ENCODE peak calls at places on chromosomes 13 and 19, in five cellular contexts. E is brain pericyte; N is right cardiac atrium; D is stimulated activated CD4-positive, alpha-beta T cell treated with anti-CD3 and anti-CD28 coated beads, Interleukin-15, amount 100 ng/mL, for 48 hours; Q is DMS153. P is an unnamed sample.

GRCh38 chr19:7729211-7729610 is 2.7 kb downstream of the CLEC4G start:
- DNase-seq in N (no peak), E (no peak), Q (no peak), D (no peak), P (no peak)

GRCh38 chr19:18049390-18049789 is 37.3 kb downstream of the IL12RB1 start:
- DNase-seq in Q (no peak), D (no peak), E (peak; percentile 20), N (peak; percentile 98), P (no peak)

GRCh38 chr19:49716154-49716553 is 25.2 kb downstream of the CPT1C start:
- DNase-seq in N (no peak), E (no peak), Q (no peak), D (no peak), P (no peak)

GRCh38 chr19:18328340-18329034 is 5.6 kb upstream of the LSM4 start:
- DNase-seq in E (peak; percentile 95), Q (peak; percentile 92), D (peak; percentile 80), N (peak; percentile 91), P (peak; percentile 91)

GRCh38 chr19:35719402-35720162 is 1.8 kb downstream of the KMT2B start:
- DNase-seq in Q (no peak), N (no peak), E (no peak), D (no peak), P (no peak)

GRCh38 chr13:110625771-110626321 is 10.5 kb downstream of the NAXD start:
- DNase-seq in Q (peak; percentile 56), D (no peak), N (no peak), E (no peak), P (no peak)

GRCh38 chr13:109790951-109791605 is 4.7 kb upstream of the IRS2 start:
- DNase-seq in N (no peak), E (no peak), D (no peak), Q (peak; percentile 70), P (no peak)

GRCh38 chr19:46426506-46427162 is 2.1 kb downstream of the PNMA8C start:
- DNase-seq in N (peak; percentile 91), D (no peak), Q (peak; percentile 27), E (no peak), P (no peak)

GRCh38 chr13:44814144-44814543 is 175.1 kb downstream of the NUFIP1 start:
- DNase-seq in E (no peak), N (no peak), Q (no peak), D (no peak), P (no peak)

GRCh38 chr13:45162821-45163220 is 38.0 kb downstream of the KCTD4 start:
- DNase-seq in N (no peak), E (no peak), D (no peak), Q (no peak), P (no peak)

GRCh38 chr13:80547885-80548284 is 207.0 kb upstream of the SPRY2 start:
- DNase-seq in N (no peak), D (no peak), Q (no peak), E (no peak), P (no peak)

GRCh38 chr13:41402695-41403511 is 54.4 kb upstream of the RGCC start:
- DNase-seq in D (no peak), Q (peak; percentile 17), N (no peak), E (no peak), P (no peak)

GRCh38 chr19:54449701-54450069 is 686 bp downstream of the LENG8 start:
- DNase-seq in E (no peak), N (no peak), Q (no peak), D (no peak), P (no peak)

GRCh38 chr13:57627663-57628062 is 3.9 kb upstream of the PCDH17 start:
- DNase-seq in Q (no peak), D (no peak), N (no peak), E (no peak), P (no peak)

GRCh38 chr13:96898212-96898611 is 96.1 kb downstream of the OXGR1 start:
- DNase-seq in Q (no peak), D (no peak), N (no peak), E (no peak), P (no peak)

GRCh38 chr13:111215081-111216047 is 100.3 kb downstream of the ARHGEF7 start:
- DNase-seq in D (no peak), Q (peak; percentile 51), E (no peak), N (no peak), P (no peak)

GRCh38 chr19:4409123-4409933 is 6.9 kb downstream of the CHAF1A start:
- DNase-seq in N (no peak), E (no peak), Q (no peak), D (no peak), P (no peak)

GRCh38 chr19:31980851-31981250 is 364.6 kb upstream of the ZNF507 start:
- DNase-seq in D (no peak), Q (no peak), N (no peak), E (no peak), P (no peak)

GRCh38 chr13:79490846-79491245 is 9.9 kb downstream of the NDFIP2 start:
- DNase-seq in D (no peak), N (no peak), Q (no peak), E (no peak), P (no peak)

GRCh38 chr13:44249439-44249838 is 124.2 kb upstream of the SERP2 start:
- DNase-seq in E (peak; percentile 74), Q (no peak), D (no peak), N (peak; percentile 85), P (no peak)

GRCh38 chr13:20049558-20050473 is 91.3 kb downstream of the ZMYM2 start:
- DNase-seq in D (no peak), N (no peak), E (no peak), Q (no peak), P (no peak)

GRCh38 chr19:56637976-56638555 is 4.9 kb upstream of the SMIM17 start:
- DNase-seq in Q (no peak), D (peak; percentile 18), E (no peak), N (peak; percentile 91), P (no peak)

GRCh38 chr19:29676586-29676985 is 11.3 kb downstream of the PLEKHF1 start:
- DNase-seq in E (no peak), Q (no peak), N (peak; percentile 79), D (no peak), P (no peak)

GRCh38 chr13:66691149-66691548 is 539.0 kb downstream of the PCDH9 start:
- DNase-seq in N (no peak), E (no peak), Q (no peak), D (no peak), P (no peak)

GRCh38 chr13:29877456-29878096 is 27.2 kb upstream of the UBL3 start:
- DNase-seq in D (no peak), N (no peak), E (no peak), Q (no peak), P (no peak)

GRCh38 chr13:109858319-109858718 is 71.9 kb upstream of the IRS2 start:
- DNase-seq in D (no peak), Q (no peak), E (no peak), N (no peak), P (no peak)

GRCh38 chr19:31113250-31113685 is 236.0 kb downstream of the TSHZ3 start:
- DNase-seq in Q (no peak), E (no peak), N (no peak), D (no peak), P (no peak)

GRCh38 chr19:17721821-17722220 is 2.5 kb downstream of the MAP1S start:
- DNase-seq in Q (no peak), D (no peak), N (peak; percentile 78), E (no peak), P (no peak)

GRCh38 chr13:43537124-43537523 is 249.6 kb downstream of the ENOX1 start:
- DNase-seq in Q (no peak), D (no peak), E (no peak), N (no peak), P (no peak)

GRCh38 chr13:50451609-50452008 is 391.9 kb downstream of the DLEU7 start:
- DNase-seq in E (no peak), N (peak; percentile 47), Q (no peak), D (no peak), P (no peak)

P was measured in GM12878.